ENCODE peak calls at places on chromosomes 1 and 21, in six cellular contexts. H is psoas muscle; F is CD8-positive, alpha-beta T cell; O is mesendoderm; Q is right cardiac atrium; G is lower lobe of right lung. N is an unnamed sample.
A peak's percentile ranks its signal among the peaks of the same experiment; 100 is the strongest.

GRCh38 chr1:118989878-118990378 is 1.8 kb upstream of the TBX15 start:
- DNase-seq in H (peak; percentile 58), F (no peak), O (peak; percentile 80), Q (no peak), G (no peak), N (no peak)

GRCh38 chr1:42957880-42958487 is 684 bp downstream of the SLC2A1 start:
- DNase-seq in H (peak; percentile 60), F (peak; percentile 50), O (peak; percentile 74), Q (peak; percentile 80), G (no peak), N (peak; percentile 25)

GRCh38 chr1:79667848-79668696 is 661.5 kb upstream of the ADGRL4 start:
- DNase-seq in H (no peak), F (no peak), O (no peak), Q (no peak), G (no peak), N (no peak)

GRCh38 chr1:160168609-160169369 is 17.4 kb downstream of the ATP1A4 start:
- DNase-seq in H (peak; percentile 67), F (no peak), O (peak; percentile 92), Q (no peak), G (no peak), N (no peak)

GRCh38 chr1:17632541-17633193 is 93.2 kb downstream of the ARHGEF10L start:
- DNase-seq in H (no peak), F (no peak), O (no peak), Q (no peak), G (no peak), N (no peak)

GRCh38 chr1:181655756-181656155 is 172.4 kb downstream of the CACNA1E start:
- DNase-seq in H (no peak), F (no peak), O (no peak), Q (no peak), G (no peak), N (no peak)

GRCh38 chr1:204872262-204872881 is 1.7 kb downstream of the NFASC start:
- DNase-seq in H (no peak), F (no peak), O (no peak), Q (no peak), G (no peak), N (no peak)

GRCh38 chr1:48084826-48085225 is 87.6 kb upstream of the TRABD2B start:
- DNase-seq in H (no peak), F (no peak), O (no peak), Q (no peak), G (no peak), N (no peak)

GRCh38 chr1:91768120-91768519 is 117.8 kb downstream of the TGFBR3 start:
- DNase-seq in H (no peak), F (no peak), O (no peak), Q (no peak), G (no peak), N (no peak)

GRCh38 chr1:36420836-36421317 is 23.2 kb upstream of the LSM10 start:
- DNase-seq in H (peak; percentile 93), F (peak; percentile 83), O (peak; percentile 89), Q (peak; percentile 94), G (peak; percentile 89), N (peak; percentile 90)

GRCh38 chr21:37225440-37225839 is 41.7 kb downstream of the VPS26C start:
- DNase-seq in H (no peak), F (peak; percentile 64), O (no peak), Q (no peak), G (no peak), N (no peak)

GRCh38 chr21:42468511-42469131 is 27.4 kb downstream of the RSPH1 start:
- DNase-seq in H (no peak), F (no peak), O (peak; percentile 76), Q (no peak), G (no peak), N (no peak)

GRCh38 chr1:89198500-89199072 is at the start of gene GBP4:
- DNase-seq in H (peak; percentile 60), F (peak; percentile 46), O (peak; percentile 8), Q (peak; percentile 72), G (peak; percentile 64), N (peak; percentile 37)

GRCh38 chr1:109060707-109061106 is 15.1 kb downstream of the TAF13 start:
- DNase-seq in H (no peak), F (no peak), O (no peak), Q (no peak), G (no peak), N (no peak)

GRCh38 chr1:179728266-179728665 is 14.8 kb upstream of the FAM163A start:
- DNase-seq in H (no peak), F (no peak), O (no peak), Q (no peak), G (no peak), N (no peak)

GRCh38 chr1:23980725-23981063 is 567 bp upstream of the SRSF10 start:
- DNase-seq in H (no peak), F (peak; percentile 29), O (peak; percentile 61), Q (no peak), G (no peak), N (no peak)

GRCh38 chr1:109772658-109773202 is 9.0 kb upstream of the EPS8L3 start:
- DNase-seq in H (peak; percentile 58), F (no peak), O (no peak), Q (no peak), G (peak; percentile 34), N (no peak)

GRCh38 chr1:160127865-160128523 is 12.4 kb downstream of the ATP1A2 start:
- DNase-seq in H (peak; percentile 72), F (no peak), O (no peak), Q (no peak), G (no peak), N (peak; percentile 33)

DNA sequence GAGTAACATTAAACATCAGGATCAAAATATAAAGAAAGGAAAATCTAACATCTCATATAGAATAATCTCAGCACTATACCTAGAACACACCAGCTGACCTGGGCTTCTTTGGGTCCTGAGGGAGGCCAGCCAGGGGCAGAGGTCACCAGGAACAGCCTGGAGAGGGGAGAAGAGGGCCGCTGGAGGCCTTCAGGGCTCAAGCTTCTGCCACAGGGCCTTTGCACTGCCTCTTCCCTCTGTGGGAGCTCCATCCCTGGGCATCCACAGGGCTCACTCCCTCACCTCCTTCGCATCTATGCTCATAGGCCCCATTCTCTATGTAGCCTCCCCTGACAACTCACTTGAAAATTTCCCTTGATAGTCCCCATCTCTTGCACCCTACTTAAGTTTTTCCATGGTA is 73.9 kb downstream of the HIVEP3 start:
- DNase-seq in H (no peak), F (no peak), O (no peak), Q (no peak), G (no peak), N (no peak)
- H3K4me1 ChIP-seq in H (no peaks in the 10 kb centered on the region), F (no peaks in the 10 kb centered on the region), O (peaks cover 4% of the 10 kb centered on the region), Q (peaks cover 10% of the 10 kb centered on the region), G (peaks cover 20% of the 10 kb centered on the region), N (peaks cover 8% of the 10 kb centered on the region)

DNA sequence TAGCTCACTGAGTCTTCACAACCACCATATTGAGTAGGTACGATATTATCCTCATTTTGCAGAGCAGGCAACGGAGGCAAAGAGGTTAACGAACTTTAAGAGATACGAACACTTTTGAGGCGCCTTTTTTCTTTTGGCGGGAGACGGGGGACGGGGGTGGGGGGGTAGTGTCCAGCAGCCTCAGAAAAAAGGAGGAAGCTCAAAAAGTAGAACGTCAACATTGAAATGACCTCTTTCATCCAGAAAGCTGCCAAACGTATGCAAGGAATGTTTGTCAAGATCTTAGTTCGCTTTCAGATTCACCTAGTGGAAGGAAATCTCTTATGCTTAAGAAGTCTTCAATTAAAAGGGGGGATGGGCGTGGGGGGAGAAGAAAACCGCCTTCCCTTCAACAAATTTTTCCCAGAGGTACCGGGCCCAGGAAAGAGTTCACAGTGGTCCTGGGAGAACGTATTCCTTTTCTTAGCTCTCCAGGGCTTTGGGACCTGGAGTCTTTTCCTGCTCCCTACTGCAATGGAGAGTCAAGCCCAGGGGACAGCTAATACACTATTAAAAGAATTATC is 1.1 kb upstream of the PCAT6 start:
- DNase-seq in H (no peak), F (no peak), O (peak; percentile 28), Q (no peak), G (no peak), N (no peak)
- H3K4me3 ChIP-seq in H (peak overlapping the region; percentile 90), F (no peak overlapping the region), O (no peak overlapping the region), Q (peak overlapping the region; percentile 67), G (peak overlapping the region; percentile 81), N (peak overlapping the region; percentile 78)

GRCh38 chr1:227544677-227545076 is 18.7 kb upstream of the ZNF678 start:
- DNase-seq in H (peak; percentile 40), F (no peak), O (no peak), Q (no peak), G (no peak), N (no peak)

GRCh38 chr1:227546598-227547313 is 16.6 kb upstream of the ZNF678 start:
- DNase-seq in H (no peak), F (no peak), O (no peak), Q (peak; percentile 34), G (no peak), N (no peak)

GRCh38 chr1:227547604-227548397 is 15.6 kb upstream of the ZNF678 start:
- DNase-seq in H (no peak), F (no peak), O (no peak), Q (no peak), G (no peak), N (no peak)

GRCh38 chr1:227545361-227545760 is 18.0 kb upstream of the ZNF678 start:
- DNase-seq in H (no peak), F (no peak), O (no peak), Q (no peak), G (no peak), N (no peak)

GRCh38 chr1:227546055-227546454 is 17.3 kb upstream of the ZNF678 start:
- DNase-seq in H (peak; percentile 48), F (no peak), O (no peak), Q (peak; percentile 72), G (no peak), N (no peak)
- H3K27ac ChIP-seq in H (no peak overlapping the region), F (no peak overlapping the region), O (no peak overlapping the region), Q (no peak overlapping the region), G (no peak overlapping the region), N (no peak overlapping the region)

GRCh38 chr1:21322681-21323016 is 32.4 kb upstream of the ECE1 start:
- DNase-seq in H (no peak), F (no peak), O (no peak), Q (peak; percentile 71), G (no peak), N (no peak)
- H3K4me1 ChIP-seq in H (peaks cover 30% of the 10 kb centered on the region), F (peaks cover 52% of the 10 kb centered on the region), O (peaks cover 45% of the 10 kb centered on the region), Q (peaks cover 69% of the 10 kb centered on the region), G (peaks cover 99% of the 10 kb centered on the region), N (peaks cover 98% of the 10 kb centered on the region)

GRCh38 chr1:21289127-21289526 is 1.1 kb downstream of the ECE1 start:
- DNase-seq in H (no peak), F (no peak), O (no peak), Q (peak; percentile 52), G (no peak), N (no peak)
- H3K4me3 ChIP-seq in H (peak overlapping the region; percentile 69), F (peak overlapping the region; percentile 80), O (no peak overlapping the region), Q (peak overlapping the region; percentile 68), G (peak overlapping the region; percentile 73), N (peak overlapping the region; percentile 87)

DNA sequence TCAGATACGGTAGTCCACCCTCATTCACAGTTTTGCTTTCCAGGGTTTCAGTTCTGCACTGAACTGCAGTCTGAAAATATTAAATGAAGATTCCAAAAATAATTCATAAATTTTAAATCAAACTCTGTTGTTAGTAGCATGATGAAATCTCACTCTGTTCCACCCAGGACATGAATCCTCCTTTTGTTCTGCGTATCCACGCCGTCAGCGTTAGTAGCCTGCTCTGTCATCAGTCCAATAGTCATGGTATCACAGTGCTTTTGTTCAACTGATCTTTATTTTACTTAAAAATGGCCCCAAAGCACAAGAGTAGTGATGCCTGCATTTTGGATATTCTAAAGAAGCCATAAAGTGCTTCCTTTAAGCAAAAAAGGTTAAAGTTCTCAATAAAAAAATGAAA is 23.9 kb downstream of the CHD1L start:
- DNase-seq in H (no peak), F (no peak), O (no peak), Q (no peak), G (no peak), N (no peak)
- H3K27ac ChIP-seq in H (no peak overlapping the region), F (no peak overlapping the region), O (no peak overlapping the region), Q (no peak overlapping the region), G (no peak overlapping the region), N (no peak overlapping the region)

N was measured in heart right ventricle.